ENCODE peak calls at places on chromosomes 7 and 10, in five cellular contexts. G is kidney epithelial cell, P is left ventricle myocardium inferior, X is BJ, L is body of pancreas. T is an unnamed sample.

GRCh38 chr10:123986736-123987135 is 95.1 kb upstream of the CPXM2 start:
- DNase-seq in G (no peak), P (no peak), X (peak), L (no peak), T (no peak)

GRCh38 chr10:99926925-99927718 is 82.6 kb downstream of the DNMBP start:
- DNase-seq in G (no peak), P (peak), X (no peak), L (peak), T (peak)

GRCh38 chr7:74993121-74993520 is 28.6 kb downstream of the CASTOR2 start:
- DNase-seq in G (no peak), P (no peak), X (no peak), L (no peak), T (no peak)

GRCh38 chr7:116779921-116780320 is 82.5 kb upstream of the CAPZA2 start:
- DNase-seq in G (no peak), P (no peak), X (no peak), L (no peak), T (no peak)

GRCh38 chr7:103150192-103150591 is 1.3 kb upstream of the NAPEPLD start:
- DNase-seq in G (no peak), P (no peak), X (no peak), L (no peak), T (no peak)

GRCh38 chr7:124575181-124575580 is 190.4 kb downstream of the GPR37 start:
- DNase-seq in G (no peak), P (no peak), X (no peak), L (no peak), T (no peak)

GRCh38 chr7:27560706-27561235 is 101.9 kb downstream of the HIBADH start:
- DNase-seq in G (peak), P (no peak), X (peak), L (no peak), T (no peak)

GRCh38 chr7:111708072-111708471 is 145.8 kb upstream of the IMMP2L start:
- DNase-seq in G (no peak), P (no peak), X (no peak), L (no peak), T (no peak)

GRCh38 chr7:120059641-120060040 is 213.3 kb upstream of the KCND2 start:
- DNase-seq in G (no peak), P (no peak), X (no peak), L (no peak), T (no peak)

GRCh38 chr10:24257588-24257987 is 48.6 kb downstream of the KIAA1217 start:
- DNase-seq in G (no peak), P (no peak), X (no peak), L (no peak), T (no peak)

GRCh38 chr10:8584666-8585065 is 530.2 kb downstream of the GATA3 start:
- DNase-seq in G (peak), P (no peak), X (no peak), L (no peak), T (no peak)

GRCh38 chr7:150734293-150734692 is 2.9 kb upstream of the GIMAP5 start:
- DNase-seq in G (no peak), P (no peak), X (no peak), L (no peak), T (no peak)

GRCh38 chr10:100827819-100828743 is 82.7 kb downstream of the PAX2 start:
- DNase-seq in G (no peak), P (peak), X (no peak), L (peak), T (peak)

GRCh38 chr7:108307246-108307982 is 148.8 kb downstream of the NRCAM start:
- DNase-seq in G (no peak), P (no peak), X (no peak), L (no peak), T (no peak)

GRCh38 chr7:100866721-100867039 is 507 bp upstream of the TRIP6 start:
- DNase-seq in G (no peak), P (no peak), X (no peak), L (no peak), T (peak)

GRCh38 chr7:94276797-94277196 is 117.9 kb upstream of the COL1A2 start:
- DNase-seq in G (no peak), P (no peak), X (no peak), L (peak), T (no peak)

GRCh38 chr7:47375590-47375989 is 206.3 kb downstream of the TNS3 start:
- DNase-seq in G (no peak), P (no peak), X (no peak), L (no peak), T (no peak)

GRCh38 chr7:101126651-101127459 is at the start of gene SERPINE1:
- DNase-seq in G (peak), P (peak), X (peak), L (peak), T (peak)

GRCh38 chr7:71486856-71487628 is 355.1 kb downstream of the GALNT17 start:
- DNase-seq in G (no peak), P (peak), X (no peak), L (peak), T (no peak)

GRCh38 chr7:1948377-1948796 is 278.3 kb downstream of the ELFN1 start:
- DNase-seq in G (no peak), P (peak), X (no peak), L (no peak), T (peak)

GRCh38 chr10:90579602-90580242 is 278.1 kb downstream of the HTR7 start:
- DNase-seq in G (no peak), P (no peak), X (no peak), L (no peak), T (no peak)

GRCh38 chr7:21768279-21768678 is 177.4 kb downstream of the CDCA7L start:
- DNase-seq in G (no peak), P (no peak), X (no peak), L (no peak), T (no peak)

GRCh38 chr10:64430690-64431323 is 909.6 kb downstream of the REEP3 start:
- DNase-seq in G (peak), P (no peak), X (no peak), L (peak), T (no peak)

GRCh38 chr10:63264852-63265617 is 131.9 kb downstream of the NRBF2 start:
- DNase-seq in G (no peak), P (no peak), X (no peak), L (peak), T (no peak)

GRCh38 chr7:18420758-18421157 is 74.8 kb upstream of the HDAC9 start:
- DNase-seq in G (no peak), P (no peak), X (no peak), L (no peak), T (no peak)

GRCh38 chr7:27723086-27723485 is 16.9 kb upstream of the TAX1BP1 start:
- DNase-seq in G (no peak), P (no peak), X (no peak), L (peak), T (no peak)

GRCh38 chr10:13268841-13269240 is 31.0 kb downstream of the PHYH start:
- DNase-seq in G (no peak), P (no peak), X (no peak), L (no peak), T (peak)

GRCh38 chr10:14478639-14479038 is 147.9 kb upstream of the FRMD4A start:
- DNase-seq in G (no peak), P (peak), X (peak), L (peak), T (peak)
- TF ChIP-seq CTCF in G (peak), P (peak), X (peak), L (peak), T (no peak)

GRCh38 chr10:76903387-76903786 is 734.2 kb downstream of the KCNMA1 start:
- DNase-seq in G (no peak), P (no peak), X (no peak), L (no peak), T (no peak)

GRCh38 chr10:76901701-76902100 is 735.9 kb downstream of the KCNMA1 start:
- DNase-seq in G (no peak), P (no peak), X (no peak), L (no peak), T (no peak)

GRCh38 chr10:76905251-76905650 is 732.4 kb downstream of the KCNMA1 start:
- DNase-seq in G (no peak), P (no peak), X (no peak), L (no peak), T (no peak)

GRCh38 chr10:76906221-76906620 is 731.4 kb downstream of the KCNMA1 start:
- DNase-seq in G (no peak), P (no peak), X (no peak), L (no peak), T (no peak)

DNA sequence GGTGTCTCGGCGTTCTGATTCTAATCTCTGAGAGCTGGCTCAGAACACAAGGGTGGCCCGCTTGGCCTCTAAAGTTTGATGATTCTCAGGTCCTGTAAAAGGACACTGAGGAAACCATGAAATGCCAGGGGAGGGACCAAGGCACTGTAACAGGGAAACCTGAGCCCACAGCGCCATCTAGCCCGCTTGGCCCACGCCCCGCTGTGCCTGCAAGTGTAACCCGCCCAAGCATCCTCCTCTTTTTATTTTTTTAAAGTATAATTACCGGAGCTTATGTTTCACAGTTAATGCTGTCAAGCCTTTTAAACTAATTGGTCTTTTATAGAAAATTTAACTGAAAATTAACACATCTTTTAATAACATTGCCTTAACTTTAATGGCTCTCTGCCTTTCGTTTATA is 734.7 kb downstream of the KCNMA1 start:
- DNase-seq in G (no peak), P (peak), X (no peak), L (no peak), T (no peak)
- TF ChIP-seq CTCF in G (peak), P (peak), X (peak), L (no peak), T (no peak)

DNA sequence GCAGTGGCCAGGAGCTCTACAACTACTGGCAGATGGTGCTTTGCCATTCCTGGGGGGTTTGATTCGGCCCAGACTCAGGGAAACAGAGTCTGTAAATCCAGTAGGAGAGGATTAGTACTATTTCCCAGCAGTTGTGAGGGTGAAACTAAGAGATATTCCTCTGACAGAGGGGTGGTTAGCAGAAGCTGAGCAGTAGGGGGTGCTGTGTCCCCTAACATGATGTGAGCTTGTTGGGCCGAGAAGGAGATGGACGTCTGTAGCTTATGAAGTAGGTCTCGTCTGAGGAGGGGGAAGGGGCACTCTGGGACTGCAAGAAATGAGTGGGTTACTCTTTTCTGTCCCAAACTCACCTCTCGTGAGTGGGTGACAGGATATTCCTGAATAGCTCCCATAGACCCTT is 179.2 kb upstream of the MBL2 start:
- DNase-seq in G (no peak), P (peak), X (no peak), L (peak), T (peak)
- TF ChIP-seq CTCF in G (peak), P (peak), X (peak), L (peak), T (no peak)

GRCh38 chr7:853366-854117 is 21.3 kb downstream of the SUN1 start:
- DNase-seq in G (no peak), P (no peak), X (no peak), L (no peak), T (no peak)

GRCh38 chr7:856444-857095 is 19.8 kb upstream of the GET4 start:
- DNase-seq in G (no peak), P (no peak), X (no peak), L (no peak), T (no peak)

GRCh38 chr7:854118-854775 is 22.0 kb downstream of the SUN1 start:
- DNase-seq in G (no peak), P (no peak), X (no peak), L (no peak), T (no peak)

GRCh38 chr7:857661-858060 is 18.7 kb upstream of the GET4 start:
- DNase-seq in G (no peak), P (no peak), X (no peak), L (no peak), T (no peak)

GRCh38 chr7:855686-856369 is 20.5 kb upstream of the GET4 start:
- DNase-seq in G (no peak), P (no peak), X (no peak), L (no peak), T (no peak)
- TF ChIP-seq CTCF in G (no peak), P (no peak), X (no peak), L (no peak), T (no peak)

GRCh38 chr7:131995324-131995723 is 438.9 kb upstream of the PODXL start:
- DNase-seq in G (no peak), P (no peak), X (no peak), L (no peak), T (no peak)
- TF ChIP-seq CTCF in G (no peak), P (no peak), X (no peak), L (no peak), T (no peak)

DNA sequence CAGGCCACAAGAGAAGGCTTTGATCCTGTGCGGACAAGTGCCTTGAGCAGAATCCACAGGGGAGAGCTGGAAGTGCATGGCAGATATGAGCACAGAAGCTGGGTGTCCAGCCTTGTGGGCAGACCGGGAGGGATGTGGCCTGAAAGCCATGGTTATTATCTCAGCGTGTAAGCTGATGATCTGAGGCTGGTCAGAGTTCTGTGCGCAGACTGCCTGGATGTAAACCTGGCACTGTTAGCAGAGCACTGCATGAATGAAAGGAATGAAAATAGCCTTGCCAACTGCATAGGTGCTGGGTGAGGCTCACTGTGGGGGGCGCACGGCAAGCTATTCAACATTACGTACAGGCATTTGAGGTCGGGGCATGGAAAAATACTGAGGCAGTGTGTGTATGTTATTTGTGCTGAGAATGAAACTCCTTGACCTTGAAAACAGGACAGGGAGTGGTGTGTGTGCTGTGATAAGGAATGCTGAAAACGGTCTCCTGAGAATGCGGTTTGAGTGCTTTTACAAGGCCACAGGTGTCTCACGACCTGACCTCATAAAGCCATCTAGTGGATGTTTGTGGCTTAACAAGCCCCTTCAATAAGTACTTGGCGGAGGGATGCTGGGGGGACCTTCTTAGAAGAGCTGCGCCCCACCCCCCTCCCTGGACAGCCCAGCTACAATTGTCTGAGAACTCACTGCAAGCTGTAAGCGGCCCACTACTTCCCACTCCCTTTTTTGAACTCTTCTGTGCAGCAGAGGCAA is 18.7 kb downstream of the AKR1C1 start:
- DNase-seq in G (peak), P (no peak), X (no peak), L (peak), T (peak)
- TF ChIP-seq CTCF in G (peak), P (peak), X (peak), L (peak), T (peak)

GRCh38 chr7:6271694-6272371 is 591 bp downstream of the CYTH3 start:
- DNase-seq in G (no peak), P (peak), X (no peak), L (peak), T (peak)

GRCh38 chr7:6273380-6273837 is 985 bp upstream of the CYTH3 start:
- DNase-seq in G (no peak), P (no peak), X (no peak), L (peak), T (peak)

GRCh38 chr7:6269527-6269926 is 2.9 kb downstream of the CYTH3 start:
- DNase-seq in G (no peak), P (no peak), X (no peak), L (no peak), T (no peak)

GRCh38 chr7:6272481-6273323 is at the start of gene CYTH3:
- DNase-seq in G (no peak), P (peak), X (no peak), L (peak), T (peak)

DNA sequence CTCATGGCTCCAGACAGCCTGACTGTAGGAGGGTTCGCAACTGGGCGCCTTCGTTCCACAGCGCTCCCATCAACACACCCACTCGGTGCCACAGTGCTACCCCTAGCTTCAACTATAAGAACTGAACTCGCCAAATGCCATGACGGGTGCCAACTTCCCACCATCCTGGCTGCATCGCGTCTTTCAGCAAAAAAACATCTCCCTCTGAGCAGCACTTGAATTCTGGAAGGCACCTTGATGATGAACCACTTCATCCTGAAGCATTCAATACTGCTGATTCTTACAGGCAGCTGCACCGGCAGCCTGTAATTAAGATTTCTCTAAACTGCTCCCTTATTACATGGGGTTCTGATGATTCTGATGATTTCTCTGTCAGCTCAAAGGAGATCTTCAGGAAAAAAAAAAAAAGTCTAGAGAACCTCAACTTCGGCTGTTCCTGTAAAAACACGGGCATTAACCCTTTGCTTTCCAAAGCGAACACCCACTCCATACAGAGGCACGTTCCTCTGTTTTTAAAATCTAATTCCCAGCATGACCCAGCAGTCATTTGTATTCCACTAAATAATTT is 1.2 kb downstream of the CYTH3 start:
- DNase-seq in G (no peak), P (peak), X (no peak), L (peak), T (peak)
- TF ChIP-seq CTCF in G (peak), P (peak), X (peak), L (peak), T (no peak)

GRCh38 chr10:121465215-121465614 is 133.0 kb downstream of the FGFR2 start:
- DNase-seq in G (no peak), P (no peak), X (no peak), L (no peak), T (no peak)
- TF ChIP-seq CTCF in G (no peak), P (no peak), X (no peak), L (no peak), T (no peak)

T was measured in ovary.